ENCODE peak calls at places on chromosomes 5 and 9, in ten cellular contexts. One of them, this sample, is unnamed.

GRCh38 chr9:88583901-88584596 is 49.1 kb downstream of the NXNL2 start:
- DNase-seq in activated CD4-positive, alpha-beta T cell treated with anti-CD3 and anti-CD28 coated beads, Interleukin-2, amount 10 ng/mL, durations not matched to agents 7 days and 5 days: no peak
- DNase-seq in Kasumi-1: peak
- DNase-seq in T-cell: no peak
- DNase-seq in PC-9: no peak
- DNase-seq in cardiac fibroblast: peak
- DNase-seq in A549: no peak
- DNase-seq in stimulated activated naive CD8-positive, alpha-beta T cell treated with anti-CD3 and anti-CD28 coated beads, Interleukin-15, Interleukin-2, amounts not matched to agents 100 U/mL and 50 U/mL, for 24 hours: no peak
- DNase-seq in NCI-H460: no peak
- DNase-seq in astrocyte of the cerebellum: no peak
- DNase-seq in this sample: no peak

GRCh38 chr5:55816342-55816741 is 34.8 kb upstream of the IL31RA start:
- DNase-seq in activated CD4-positive, alpha-beta T cell treated with anti-CD3 and anti-CD28 coated beads, Interleukin-2, amount 10 ng/mL, durations not matched to agents 7 days and 5 days: no peak
- DNase-seq in Kasumi-1: no peak
- DNase-seq in T-cell: no peak
- DNase-seq in PC-9: peak
- DNase-seq in cardiac fibroblast: peak
- DNase-seq in A549: peak
- DNase-seq in stimulated activated naive CD8-positive, alpha-beta T cell treated with anti-CD3 and anti-CD28 coated beads, Interleukin-15, Interleukin-2, amounts not matched to agents 100 U/mL and 50 U/mL, for 24 hours: no peak
- DNase-seq in NCI-H460: no peak
- DNase-seq in astrocyte of the cerebellum: peak
- DNase-seq in this sample: no peak

GRCh38 chr5:33539192-33539591 is 98.4 kb downstream of the TARS1 start:
- DNase-seq in activated CD4-positive, alpha-beta T cell treated with anti-CD3 and anti-CD28 coated beads, Interleukin-2, amount 10 ng/mL, durations not matched to agents 7 days and 5 days: no peak
- DNase-seq in Kasumi-1: no peak
- DNase-seq in T-cell: no peak
- DNase-seq in PC-9: no peak
- DNase-seq in cardiac fibroblast: no peak
- DNase-seq in A549: no peak
- DNase-seq in stimulated activated naive CD8-positive, alpha-beta T cell treated with anti-CD3 and anti-CD28 coated beads, Interleukin-15, Interleukin-2, amounts not matched to agents 100 U/mL and 50 U/mL, for 24 hours: no peak
- DNase-seq in NCI-H460: no peak
- DNase-seq in astrocyte of the cerebellum: no peak
- DNase-seq in this sample: no peak

GRCh38 chr9:112065781-112066606 is 109.1 kb downstream of the SUSD1 start:
- DNase-seq in activated CD4-positive, alpha-beta T cell treated with anti-CD3 and anti-CD28 coated beads, Interleukin-2, amount 10 ng/mL, durations not matched to agents 7 days and 5 days: no peak
- DNase-seq in Kasumi-1: no peak
- DNase-seq in T-cell: no peak
- DNase-seq in PC-9: peak
- DNase-seq in cardiac fibroblast: peak
- DNase-seq in A549: peak
- DNase-seq in stimulated activated naive CD8-positive, alpha-beta T cell treated with anti-CD3 and anti-CD28 coated beads, Interleukin-15, Interleukin-2, amounts not matched to agents 100 U/mL and 50 U/mL, for 24 hours: no peak
- DNase-seq in NCI-H460: no peak
- DNase-seq in astrocyte of the cerebellum: peak
- DNase-seq in this sample: peak

GRCh38 chr5:92237896-92238295 is 854.8 kb upstream of the ARRDC3 start:
- DNase-seq in activated CD4-positive, alpha-beta T cell treated with anti-CD3 and anti-CD28 coated beads, Interleukin-2, amount 10 ng/mL, durations not matched to agents 7 days and 5 days: no peak
- DNase-seq in Kasumi-1: no peak
- DNase-seq in T-cell: no peak
- DNase-seq in PC-9: no peak
- DNase-seq in cardiac fibroblast: no peak
- DNase-seq in A549: no peak
- DNase-seq in stimulated activated naive CD8-positive, alpha-beta T cell treated with anti-CD3 and anti-CD28 coated beads, Interleukin-15, Interleukin-2, amounts not matched to agents 100 U/mL and 50 U/mL, for 24 hours: no peak
- DNase-seq in NCI-H460: no peak
- DNase-seq in astrocyte of the cerebellum: no peak
- DNase-seq in this sample: no peak

GRCh38 chr9:71237051-71237450 is 115.6 kb upstream of the TRPM3 start:
- DNase-seq in activated CD4-positive, alpha-beta T cell treated with anti-CD3 and anti-CD28 coated beads, Interleukin-2, amount 10 ng/mL, durations not matched to agents 7 days and 5 days: no peak
- DNase-seq in Kasumi-1: no peak
- DNase-seq in T-cell: no peak
- DNase-seq in PC-9: no peak
- DNase-seq in cardiac fibroblast: no peak
- DNase-seq in A549: no peak
- DNase-seq in stimulated activated naive CD8-positive, alpha-beta T cell treated with anti-CD3 and anti-CD28 coated beads, Interleukin-15, Interleukin-2, amounts not matched to agents 100 U/mL and 50 U/mL, for 24 hours: no peak
- DNase-seq in NCI-H460: no peak
- DNase-seq in astrocyte of the cerebellum: no peak
- DNase-seq in this sample: no peak

GRCh38 chr9:134800791-134801339 is 79.7 kb upstream of the FCN2 start:
- DNase-seq in activated CD4-positive, alpha-beta T cell treated with anti-CD3 and anti-CD28 coated beads, Interleukin-2, amount 10 ng/mL, durations not matched to agents 7 days and 5 days: no peak
- DNase-seq in Kasumi-1: no peak
- DNase-seq in T-cell: no peak
- DNase-seq in PC-9: no peak
- DNase-seq in cardiac fibroblast: no peak
- DNase-seq in A549: no peak
- DNase-seq in stimulated activated naive CD8-positive, alpha-beta T cell treated with anti-CD3 and anti-CD28 coated beads, Interleukin-15, Interleukin-2, amounts not matched to agents 100 U/mL and 50 U/mL, for 24 hours: no peak
- DNase-seq in NCI-H460: no peak
- DNase-seq in astrocyte of the cerebellum: no peak
- DNase-seq in this sample: no peak

GRCh38 chr5:33761139-33761538 is 130.7 kb downstream of the ADAMTS12 start:
- DNase-seq in activated CD4-positive, alpha-beta T cell treated with anti-CD3 and anti-CD28 coated beads, Interleukin-2, amount 10 ng/mL, durations not matched to agents 7 days and 5 days: no peak
- DNase-seq in Kasumi-1: no peak
- DNase-seq in T-cell: no peak
- DNase-seq in PC-9: peak
- DNase-seq in cardiac fibroblast: peak
- DNase-seq in A549: no peak
- DNase-seq in stimulated activated naive CD8-positive, alpha-beta T cell treated with anti-CD3 and anti-CD28 coated beads, Interleukin-15, Interleukin-2, amounts not matched to agents 100 U/mL and 50 U/mL, for 24 hours: no peak
- DNase-seq in NCI-H460: no peak
- DNase-seq in astrocyte of the cerebellum: peak
- DNase-seq in this sample: no peak

GRCh38 chr5:181184845-181185216 is 20.2 kb downstream of the TRIM7 start:
- DNase-seq in activated CD4-positive, alpha-beta T cell treated with anti-CD3 and anti-CD28 coated beads, Interleukin-2, amount 10 ng/mL, durations not matched to agents 7 days and 5 days: no peak
- DNase-seq in Kasumi-1: no peak
- DNase-seq in T-cell: no peak
- DNase-seq in PC-9: no peak
- DNase-seq in cardiac fibroblast: no peak
- DNase-seq in A549: peak
- DNase-seq in stimulated activated naive CD8-positive, alpha-beta T cell treated with anti-CD3 and anti-CD28 coated beads, Interleukin-15, Interleukin-2, amounts not matched to agents 100 U/mL and 50 U/mL, for 24 hours: no peak
- DNase-seq in NCI-H460: no peak
- DNase-seq in astrocyte of the cerebellum: no peak
- DNase-seq in this sample: no peak

GRCh38 chr9:33147770-33148169 is 19.4 kb downstream of the B4GALT1 start:
- DNase-seq in activated CD4-positive, alpha-beta T cell treated with anti-CD3 and anti-CD28 coated beads, Interleukin-2, amount 10 ng/mL, durations not matched to agents 7 days and 5 days: no peak
- DNase-seq in Kasumi-1: no peak
- DNase-seq in T-cell: no peak
- DNase-seq in PC-9: no peak
- DNase-seq in cardiac fibroblast: no peak
- DNase-seq in A549: no peak
- DNase-seq in stimulated activated naive CD8-positive, alpha-beta T cell treated with anti-CD3 and anti-CD28 coated beads, Interleukin-15, Interleukin-2, amounts not matched to agents 100 U/mL and 50 U/mL, for 24 hours: no peak
- DNase-seq in NCI-H460: no peak
- DNase-seq in astrocyte of the cerebellum: no peak
- DNase-seq in this sample: no peak

GRCh38 chr9:98410185-98410697 is 154.8 kb upstream of the TBC1D2 start:
- DNase-seq in activated CD4-positive, alpha-beta T cell treated with anti-CD3 and anti-CD28 coated beads, Interleukin-2, amount 10 ng/mL, durations not matched to agents 7 days and 5 days: no peak
- DNase-seq in Kasumi-1: peak
- DNase-seq in T-cell: no peak
- DNase-seq in PC-9: no peak
- DNase-seq in cardiac fibroblast: peak
- DNase-seq in A549: no peak
- DNase-seq in stimulated activated naive CD8-positive, alpha-beta T cell treated with anti-CD3 and anti-CD28 coated beads, Interleukin-15, Interleukin-2, amounts not matched to agents 100 U/mL and 50 U/mL, for 24 hours: no peak
- DNase-seq in NCI-H460: no peak
- DNase-seq in astrocyte of the cerebellum: peak
- DNase-seq in this sample: no peak

GRCh38 chr5:135877570-135878155 is 18.0 kb downstream of the IL9 start:
- DNase-seq in activated CD4-positive, alpha-beta T cell treated with anti-CD3 and anti-CD28 coated beads, Interleukin-2, amount 10 ng/mL, durations not matched to agents 7 days and 5 days: no peak
- DNase-seq in Kasumi-1: no peak
- DNase-seq in T-cell: no peak
- DNase-seq in PC-9: no peak
- DNase-seq in cardiac fibroblast: no peak
- DNase-seq in A549: no peak
- DNase-seq in stimulated activated naive CD8-positive, alpha-beta T cell treated with anti-CD3 and anti-CD28 coated beads, Interleukin-15, Interleukin-2, amounts not matched to agents 100 U/mL and 50 U/mL, for 24 hours: no peak
- DNase-seq in NCI-H460: no peak
- DNase-seq in astrocyte of the cerebellum: no peak
- DNase-seq in this sample: no peak

GRCh38 chr9:82202808-82203207 is 214.2 kb downstream of the SPATA31D1 start:
- DNase-seq in activated CD4-positive, alpha-beta T cell treated with anti-CD3 and anti-CD28 coated beads, Interleukin-2, amount 10 ng/mL, durations not matched to agents 7 days and 5 days: no peak
- DNase-seq in Kasumi-1: no peak
- DNase-seq in T-cell: no peak
- DNase-seq in PC-9: peak
- DNase-seq in cardiac fibroblast: peak
- DNase-seq in A549: no peak
- DNase-seq in stimulated activated naive CD8-positive, alpha-beta T cell treated with anti-CD3 and anti-CD28 coated beads, Interleukin-15, Interleukin-2, amounts not matched to agents 100 U/mL and 50 U/mL, for 24 hours: no peak
- DNase-seq in NCI-H460: no peak
- DNase-seq in astrocyte of the cerebellum: no peak
- DNase-seq in this sample: no peak

GRCh38 chr5:103466494-103466893 is 96.1 kb downstream of the NUDT12 start:
- DNase-seq in activated CD4-positive, alpha-beta T cell treated with anti-CD3 and anti-CD28 coated beads, Interleukin-2, amount 10 ng/mL, durations not matched to agents 7 days and 5 days: no peak
- DNase-seq in Kasumi-1: no peak
- DNase-seq in T-cell: no peak
- DNase-seq in PC-9: no peak
- DNase-seq in cardiac fibroblast: peak
- DNase-seq in A549: peak
- DNase-seq in stimulated activated naive CD8-positive, alpha-beta T cell treated with anti-CD3 and anti-CD28 coated beads, Interleukin-15, Interleukin-2, amounts not matched to agents 100 U/mL and 50 U/mL, for 24 hours: no peak
- DNase-seq in NCI-H460: peak
- DNase-seq in astrocyte of the cerebellum: no peak
- DNase-seq in this sample: no peak

GRCh38 chr9:92965759-92966517 is 18.6 kb downstream of the FGD3 start:
- DNase-seq in activated CD4-positive, alpha-beta T cell treated with anti-CD3 and anti-CD28 coated beads, Interleukin-2, amount 10 ng/mL, durations not matched to agents 7 days and 5 days: no peak
- DNase-seq in Kasumi-1: no peak
- DNase-seq in T-cell: no peak
- DNase-seq in PC-9: no peak
- DNase-seq in cardiac fibroblast: no peak
- DNase-seq in A549: no peak
- DNase-seq in stimulated activated naive CD8-positive, alpha-beta T cell treated with anti-CD3 and anti-CD28 coated beads, Interleukin-15, Interleukin-2, amounts not matched to agents 100 U/mL and 50 U/mL, for 24 hours: no peak
- DNase-seq in NCI-H460: no peak
- DNase-seq in astrocyte of the cerebellum: no peak
- DNase-seq in this sample: no peak

GRCh38 chr5:120538149-120538548 is 74.0 kb downstream of the PRR16 start:
- DNase-seq in activated CD4-positive, alpha-beta T cell treated with anti-CD3 and anti-CD28 coated beads, Interleukin-2, amount 10 ng/mL, durations not matched to agents 7 days and 5 days: no peak
- DNase-seq in Kasumi-1: no peak
- DNase-seq in T-cell: no peak
- DNase-seq in PC-9: no peak
- DNase-seq in cardiac fibroblast: peak
- DNase-seq in A549: no peak
- DNase-seq in stimulated activated naive CD8-positive, alpha-beta T cell treated with anti-CD3 and anti-CD28 coated beads, Interleukin-15, Interleukin-2, amounts not matched to agents 100 U/mL and 50 U/mL, for 24 hours: no peak
- DNase-seq in NCI-H460: no peak
- DNase-seq in astrocyte of the cerebellum: no peak
- DNase-seq in this sample: no peak

GRCh38 chr5:173925449-173926071 is 37.4 kb downstream of the CPEB4 start:
- DNase-seq in activated CD4-positive, alpha-beta T cell treated with anti-CD3 and anti-CD28 coated beads, Interleukin-2, amount 10 ng/mL, durations not matched to agents 7 days and 5 days: peak
- DNase-seq in Kasumi-1: peak
- DNase-seq in T-cell: peak
- DNase-seq in PC-9: no peak
- DNase-seq in cardiac fibroblast: peak
- DNase-seq in A549: peak
- DNase-seq in stimulated activated naive CD8-positive, alpha-beta T cell treated with anti-CD3 and anti-CD28 coated beads, Interleukin-15, Interleukin-2, amounts not matched to agents 100 U/mL and 50 U/mL, for 24 hours: peak
- DNase-seq in NCI-H460: peak
- DNase-seq in astrocyte of the cerebellum: peak
- DNase-seq in this sample: peak

GRCh38 chr5:93621340-93621872 is 38.4 kb downstream of the NR2F1 start:
- DNase-seq in activated CD4-positive, alpha-beta T cell treated with anti-CD3 and anti-CD28 coated beads, Interleukin-2, amount 10 ng/mL, durations not matched to agents 7 days and 5 days: no peak
- DNase-seq in Kasumi-1: no peak
- DNase-seq in T-cell: no peak
- DNase-seq in PC-9: peak
- DNase-seq in cardiac fibroblast: peak
- DNase-seq in A549: peak
- DNase-seq in stimulated activated naive CD8-positive, alpha-beta T cell treated with anti-CD3 and anti-CD28 coated beads, Interleukin-15, Interleukin-2, amounts not matched to agents 100 U/mL and 50 U/mL, for 24 hours: peak
- DNase-seq in NCI-H460: no peak
- DNase-seq in astrocyte of the cerebellum: no peak
- DNase-seq in this sample: peak

GRCh38 chr9:81529556-81530193 is 159.7 kb downstream of the TLE1 start:
- DNase-seq in activated CD4-positive, alpha-beta T cell treated with anti-CD3 and anti-CD28 coated beads, Interleukin-2, amount 10 ng/mL, durations not matched to agents 7 days and 5 days: no peak
- DNase-seq in Kasumi-1: no peak
- DNase-seq in T-cell: no peak
- DNase-seq in PC-9: peak
- DNase-seq in cardiac fibroblast: peak
- DNase-seq in A549: peak
- DNase-seq in stimulated activated naive CD8-positive, alpha-beta T cell treated with anti-CD3 and anti-CD28 coated beads, Interleukin-15, Interleukin-2, amounts not matched to agents 100 U/mL and 50 U/mL, for 24 hours: no peak
- DNase-seq in NCI-H460: peak
- DNase-seq in astrocyte of the cerebellum: no peak
- DNase-seq in this sample: no peak

GRCh38 chr5:1834721-1835425 is 33.7 kb downstream of the NDUFS6 start:
- DNase-seq in activated CD4-positive, alpha-beta T cell treated with anti-CD3 and anti-CD28 coated beads, Interleukin-2, amount 10 ng/mL, durations not matched to agents 7 days and 5 days: no peak
- DNase-seq in Kasumi-1: no peak
- DNase-seq in T-cell: no peak
- DNase-seq in PC-9: no peak
- DNase-seq in cardiac fibroblast: no peak
- DNase-seq in A549: no peak
- DNase-seq in stimulated activated naive CD8-positive, alpha-beta T cell treated with anti-CD3 and anti-CD28 coated beads, Interleukin-15, Interleukin-2, amounts not matched to agents 100 U/mL and 50 U/mL, for 24 hours: no peak
- DNase-seq in NCI-H460: no peak
- DNase-seq in astrocyte of the cerebellum: no peak
- DNase-seq in this sample: no peak

GRCh38 chr9:34540826-34541225 is 18.0 kb upstream of the ENHO start:
- DNase-seq in activated CD4-positive, alpha-beta T cell treated with anti-CD3 and anti-CD28 coated beads, Interleukin-2, amount 10 ng/mL, durations not matched to agents 7 days and 5 days: no peak
- DNase-seq in Kasumi-1: peak
- DNase-seq in T-cell: no peak
- DNase-seq in PC-9: no peak
- DNase-seq in cardiac fibroblast: peak
- DNase-seq in A549: peak
- DNase-seq in stimulated activated naive CD8-positive, alpha-beta T cell treated with anti-CD3 and anti-CD28 coated beads, Interleukin-15, Interleukin-2, amounts not matched to agents 100 U/mL and 50 U/mL, for 24 hours: no peak
- DNase-seq in NCI-H460: no peak
- DNase-seq in astrocyte of the cerebellum: no peak
- DNase-seq in this sample: no peak

GRCh38 chr9:133771486-133772482 is 33.6 kb upstream of the SARDH start:
- DNase-seq in activated CD4-positive, alpha-beta T cell treated with anti-CD3 and anti-CD28 coated beads, Interleukin-2, amount 10 ng/mL, durations not matched to agents 7 days and 5 days: no peak
- DNase-seq in Kasumi-1: no peak
- DNase-seq in T-cell: no peak
- DNase-seq in PC-9: no peak
- DNase-seq in cardiac fibroblast: no peak
- DNase-seq in A549: no peak
- DNase-seq in stimulated activated naive CD8-positive, alpha-beta T cell treated with anti-CD3 and anti-CD28 coated beads, Interleukin-15, Interleukin-2, amounts not matched to agents 100 U/mL and 50 U/mL, for 24 hours: no peak
- DNase-seq in NCI-H460: no peak
- DNase-seq in astrocyte of the cerebellum: no peak
- DNase-seq in this sample: peak

GRCh38 chr5:73826761-73827450 is 200.9 kb downstream of the ARHGEF28 start:
- DNase-seq in activated CD4-positive, alpha-beta T cell treated with anti-CD3 and anti-CD28 coated beads, Interleukin-2, amount 10 ng/mL, durations not matched to agents 7 days and 5 days: no peak
- DNase-seq in Kasumi-1: no peak
- DNase-seq in T-cell: no peak
- DNase-seq in PC-9: peak
- DNase-seq in cardiac fibroblast: peak
- DNase-seq in A549: peak
- DNase-seq in stimulated activated naive CD8-positive, alpha-beta T cell treated with anti-CD3 and anti-CD28 coated beads, Interleukin-15, Interleukin-2, amounts not matched to agents 100 U/mL and 50 U/mL, for 24 hours: no peak
- DNase-seq in NCI-H460: no peak
- DNase-seq in astrocyte of the cerebellum: peak
- DNase-seq in this sample: no peak

GRCh38 chr9:92463989-92464388 is 18.3 kb downstream of the ASPN start:
- DNase-seq in activated CD4-positive, alpha-beta T cell treated with anti-CD3 and anti-CD28 coated beads, Interleukin-2, amount 10 ng/mL, durations not matched to agents 7 days and 5 days: no peak
- DNase-seq in Kasumi-1: no peak
- DNase-seq in T-cell: no peak
- DNase-seq in PC-9: no peak
- DNase-seq in cardiac fibroblast: peak
- DNase-seq in A549: peak
- DNase-seq in stimulated activated naive CD8-positive, alpha-beta T cell treated with anti-CD3 and anti-CD28 coated beads, Interleukin-15, Interleukin-2, amounts not matched to agents 100 U/mL and 50 U/mL, for 24 hours: no peak
- DNase-seq in NCI-H460: no peak
- DNase-seq in astrocyte of the cerebellum: peak
- DNase-seq in this sample: no peak

GRCh38 chr5:154755361-154756202 is at the start of gene LARP1:
- DNase-seq in activated CD4-positive, alpha-beta T cell treated with anti-CD3 and anti-CD28 coated beads, Interleukin-2, amount 10 ng/mL, durations not matched to agents 7 days and 5 days: peak
- DNase-seq in Kasumi-1: no peak
- DNase-seq in T-cell: no peak
- DNase-seq in PC-9: no peak
- DNase-seq in cardiac fibroblast: peak
- DNase-seq in A549: peak
- DNase-seq in stimulated activated naive CD8-positive, alpha-beta T cell treated with anti-CD3 and anti-CD28 coated beads, Interleukin-15, Interleukin-2, amounts not matched to agents 100 U/mL and 50 U/mL, for 24 hours: peak
- DNase-seq in NCI-H460: no peak
- DNase-seq in astrocyte of the cerebellum: no peak
- DNase-seq in this sample: no peak

GRCh38 chr5:149464796-149465489 is 85.9 kb upstream of the IL17B start:
- DNase-seq in activated CD4-positive, alpha-beta T cell treated with anti-CD3 and anti-CD28 coated beads, Interleukin-2, amount 10 ng/mL, durations not matched to agents 7 days and 5 days: no peak
- DNase-seq in Kasumi-1: peak
- DNase-seq in T-cell: no peak
- DNase-seq in PC-9: no peak
- DNase-seq in cardiac fibroblast: peak
- DNase-seq in A549: no peak
- DNase-seq in stimulated activated naive CD8-positive, alpha-beta T cell treated with anti-CD3 and anti-CD28 coated beads, Interleukin-15, Interleukin-2, amounts not matched to agents 100 U/mL and 50 U/mL, for 24 hours: no peak
- DNase-seq in NCI-H460: no peak
- DNase-seq in astrocyte of the cerebellum: no peak
- DNase-seq in this sample: no peak

GRCh38 chr5:95087819-95088317 is 197.0 kb downstream of the MCTP1 start:
- DNase-seq in activated CD4-positive, alpha-beta T cell treated with anti-CD3 and anti-CD28 coated beads, Interleukin-2, amount 10 ng/mL, durations not matched to agents 7 days and 5 days: no peak
- DNase-seq in Kasumi-1: no peak
- DNase-seq in T-cell: no peak
- DNase-seq in PC-9: no peak
- DNase-seq in cardiac fibroblast: peak
- DNase-seq in A549: no peak
- DNase-seq in stimulated activated naive CD8-positive, alpha-beta T cell treated with anti-CD3 and anti-CD28 coated beads, Interleukin-15, Interleukin-2, amounts not matched to agents 100 U/mL and 50 U/mL, for 24 hours: no peak
- DNase-seq in NCI-H460: no peak
- DNase-seq in astrocyte of the cerebellum: peak
- DNase-seq in this sample: no peak

GRCh38 chr5:135066781-135067430 is 32.9 kb upstream of the PITX1 start:
- DNase-seq in activated CD4-positive, alpha-beta T cell treated with anti-CD3 and anti-CD28 coated beads, Interleukin-2, amount 10 ng/mL, durations not matched to agents 7 days and 5 days: no peak
- DNase-seq in Kasumi-1: no peak
- DNase-seq in T-cell: no peak
- DNase-seq in PC-9: no peak
- DNase-seq in cardiac fibroblast: no peak
- DNase-seq in A549: no peak
- DNase-seq in stimulated activated naive CD8-positive, alpha-beta T cell treated with anti-CD3 and anti-CD28 coated beads, Interleukin-15, Interleukin-2, amounts not matched to agents 100 U/mL and 50 U/mL, for 24 hours: no peak
- DNase-seq in NCI-H460: no peak
- DNase-seq in astrocyte of the cerebellum: no peak
- DNase-seq in this sample: peak

This sample was measured in Caco-2.